ENCODE peak calls at places on chromosome 21, in ten cellular contexts. Y is retinal pigment epithelial cell, O is cardiac muscle cell, F is heart right ventricle, X is mammary epithelial cell, R is AG04449, T is A549, M is hepatocyte, A is astrocyte of the cerebellum, E is AG10803. U is an unnamed sample.

GRCh38 chr21:36854391-36854790 is 112.1 kb downstream of the HLCS start:
- DNase-seq in Y (no peak), R (no peak), O (peak), A (no peak), F (peak), M (peak), T (peak), E (no peak), X (no peak), U (no peak)

GRCh38 chr21:40151611-40152010 is 284.4 kb downstream of the PCP4 start:
- DNase-seq in Y (no peak), A (no peak), R (no peak), M (no peak), O (peak), T (no peak), E (no peak), X (no peak), F (no peak), U (no peak)

GRCh38 chr21:31521515-31521914 is 138.0 kb upstream of the SOD1 start:
- DNase-seq in Y (no peak), R (no peak), O (no peak), X (no peak), M (no peak), F (no peak), E (no peak), A (no peak), T (no peak), U (no peak)

GRCh38 chr21:9738527-9738926 is 782.9 kb upstream of the TPTE start:
- DNase-seq in Y (no peak), O (no peak), A (no peak), E (no peak), X (no peak), T (no peak), M (no peak), R (no peak), F (no peak), U (no peak)

GRCh38 chr21:14523234-14523633 is 22.9 kb downstream of the SAMSN1 start:
- DNase-seq in F (no peak), Y (no peak), M (no peak), A (no peak), T (no peak), X (no peak), R (no peak), E (no peak), O (no peak), U (no peak)

GRCh38 chr21:29114765-29115164 is 15.7 kb upstream of the MAP3K7CL start:
- DNase-seq in O (no peak), F (no peak), T (peak), Y (no peak), M (no peak), E (peak), R (no peak), X (peak), A (peak), U (no peak)

GRCh38 chr21:28220670-28221069 is 772.0 kb downstream of the LTN1 start:
- DNase-seq in Y (peak), M (no peak), A (peak), F (no peak), R (no peak), X (no peak), T (no peak), O (no peak), E (peak), U (no peak)

GRCh38 chr21:35720065-35720810 is 340.1 kb downstream of the SETD4 start:
- DNase-seq in E (no peak), Y (peak), A (no peak), O (no peak), M (no peak), F (no peak), X (no peak), R (no peak), T (no peak), U (no peak)

GRCh38 chr21:26909972-26910371 is 56.9 kb downstream of the ADAMTS5 start:
- DNase-seq in M (peak), A (no peak), X (no peak), R (no peak), E (no peak), O (peak), F (peak), T (no peak), Y (no peak), U (peak)

GRCh38 chr21:43703068-43703880 is 15.7 kb upstream of the PDXK start:
- DNase-seq in R (peak), T (no peak), O (peak), X (no peak), F (peak), Y (peak), M (peak), E (peak), A (no peak), U (no peak)

GRCh38 chr21:45543371-45543709 is 1.1 kb upstream of the SLC19A1 start:
- DNase-seq in M (no peak), T (no peak), Y (no peak), E (no peak), X (no peak), F (peak), R (no peak), A (no peak), O (no peak), U (no peak)
- H3K4me3 ChIP-seq in M (no peak), T (no peak), Y (no peak), E (no peak), X (no peak), F (no peak), R (no peak), A (no peak), O (no peak), U (no peak)

GRCh38 chr21:46065215-46065992 is 32.5 kb upstream of the COL6A2 start:
- DNase-seq in M (peak), Y (no peak), T (no peak), R (no peak), F (peak), A (peak), E (peak), X (no peak), O (no peak), U (no peak)
- H3K4me3 ChIP-seq in M (no peak), Y (no peak), T (no peak), R (no peak), F (peak), A (no peak), E (peak), X (no peak), O (no peak), U (no peak)

GRCh38 chr21:38323721-38324591 is 67.2 kb downstream of the KCNJ15 start:
- DNase-seq in O (peak), Y (peak), F (no peak), X (peak), T (no peak), A (peak), R (peak), M (peak), E (peak), U (peak)
- H3K4me3 ChIP-seq in O (no peak), Y (no peak), F (no peak), X (no peak), T (no peak), A (no peak), R (no peak), M (no peak), E (no peak), U (peak)

GRCh38 chr21:42474043-42474831 is 21.8 kb downstream of the RSPH1 start:
- DNase-seq in O (no peak), M (peak), A (no peak), Y (no peak), E (no peak), T (peak), R (no peak), F (no peak), X (peak), U (peak)
- H3K4me3 ChIP-seq in O (no peak), M (no peak), A (no peak), Y (no peak), E (no peak), T (no peak), R (no peak), F (no peak), X (no peak), U (peak)

GRCh38 chr21:33071878-33072306 is 2.0 kb downstream of the OLIG1 start:
- DNase-seq in M (no peak), R (no peak), E (peak), F (no peak), A (no peak), O (peak), T (no peak), X (peak), Y (no peak), U (no peak)
- H3K4me3 ChIP-seq in M (no peak), R (peak), E (peak), F (peak), A (peak), O (peak), T (peak), X (no peak), Y (no peak), U (peak)

GRCh38 chr21:45052960-45053359 is 21.4 kb upstream of the ADARB1 start:
- DNase-seq in M (no peak), O (no peak), F (no peak), Y (no peak), R (no peak), T (no peak), A (no peak), X (no peak), E (no peak), U (no peak)
- H3K4me3 ChIP-seq in M (no peak), O (no peak), F (no peak), Y (no peak), R (no peak), T (no peak), A (no peak), X (no peak), E (no peak), U (no peak)

GRCh38 chr21:38567577-38568360 is 69.5 kb upstream of the ERG start:
- DNase-seq in E (peak), O (no peak), R (no peak), M (peak), X (no peak), T (no peak), A (peak), Y (peak), F (no peak), U (no peak)
- H3K4me3 ChIP-seq in E (peak), O (no peak), R (peak), M (no peak), X (no peak), T (no peak), A (no peak), Y (peak), F (peak), U (no peak)

GRCh38 chr21:44703731-44704635 is 7.0 kb downstream of the KRTAP10-12 start:
- DNase-seq in R (no peak), M (no peak), O (no peak), A (no peak), Y (no peak), X (no peak), T (no peak), F (no peak), E (no peak), U (no peak)
- H3K4me3 ChIP-seq in R (no peak), M (no peak), O (no peak), A (no peak), Y (no peak), X (no peak), T (no peak), F (no peak), E (no peak), U (no peak)

GRCh38 chr21:15964181-15964855 is 234.5 kb downstream of the USP25 start:
- DNase-seq in E (no peak), T (no peak), M (no peak), A (peak), F (no peak), Y (no peak), X (peak), O (no peak), R (no peak), U (no peak)
- H3K4me3 ChIP-seq in E (no peak), T (no peak), M (no peak), A (no peak), F (no peak), Y (no peak), X (peak), O (no peak), R (no peak), U (no peak)

DNA sequence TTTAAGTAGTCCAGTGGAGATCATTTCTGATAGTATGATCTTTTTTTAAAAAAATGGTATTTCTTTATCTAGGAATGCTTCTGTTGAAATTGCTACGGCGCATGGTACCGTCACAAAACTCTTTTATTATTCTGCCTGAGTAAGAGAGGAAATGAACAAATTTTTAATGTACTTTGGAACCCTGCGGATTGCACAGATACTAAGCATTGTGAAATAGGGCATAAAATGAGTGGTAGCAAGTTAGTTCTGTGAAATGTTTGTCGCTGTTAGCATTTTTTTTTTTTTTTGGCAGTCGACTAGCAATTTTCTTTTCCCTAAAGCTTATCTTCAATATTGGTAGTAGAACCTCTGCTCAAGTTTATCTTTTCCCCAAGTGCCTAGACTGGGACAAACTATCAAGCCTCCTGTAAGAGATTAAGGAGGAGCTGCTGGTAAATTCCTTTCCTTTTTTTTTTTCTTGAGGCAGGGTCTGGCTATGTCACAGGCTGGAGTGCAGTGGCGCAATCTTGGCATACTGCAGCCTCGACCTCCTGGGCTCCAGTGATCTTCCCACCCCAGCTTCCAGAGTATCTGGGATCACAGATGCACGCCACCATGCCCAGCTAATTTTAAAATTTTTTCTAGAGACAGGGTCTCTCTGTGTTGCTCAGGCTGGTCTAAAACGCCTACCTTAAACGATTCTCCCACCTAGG is 2.2 kb downstream of the ITSN1 start:
- DNase-seq in F (no peak), T (no peak), A (no peak), Y (no peak), R (no peak), M (peak), X (no peak), E (peak), O (no peak), U (no peak)
- H3K4me3 ChIP-seq in F (peak), T (peak), A (peak), Y (peak), R (peak), M (peak), X (peak), E (peak), O (peak), U (peak)

U was measured in epithelial cell of proximal tubule.